ENCODE peak calls at places on chromosomes 16 and 17, in ten cellular contexts. One of them, this sample, is unnamed.

GRCh38 chr17:65601881-65602280 is 40.4 kb upstream of the AXIN2 start:
- DNase-seq in NCI-H460: no peak
- DNase-seq in NCI-H69: no peak
- DNase-seq in RPMI7951: no peak
- DNase-seq in ACHN: no peak
- DNase-seq in foreskin melanocyte: no peak
- DNase-seq in H9: no peak
- DNase-seq in hypothalamus: no peak
- DNase-seq in stimulated activated CD8-positive, alpha-beta memory T cell treated with anti-CD3 and anti-CD28 coated beads, Interleukin-15, amount 100 ng/mL, for 4 hours: no peak
- DNase-seq in substantia nigra: no peak
- DNase-seq in this sample: no peak

GRCh38 chr17:72761431-72761830 is 331.1 kb downstream of the SLC39A11 start:
- DNase-seq in RPMI7951: no peak
- DNase-seq in substantia nigra: no peak
- DNase-seq in NCI-H69: no peak
- DNase-seq in ACHN: no peak
- DNase-seq in stimulated activated CD8-positive, alpha-beta memory T cell treated with anti-CD3 and anti-CD28 coated beads, Interleukin-15, amount 100 ng/mL, for 4 hours: no peak
- DNase-seq in NCI-H460: no peak
- DNase-seq in foreskin melanocyte: no peak
- DNase-seq in H9: no peak
- DNase-seq in hypothalamus: no peak
- DNase-seq in this sample: no peak

GRCh38 chr16:82824408-82824807 is 197.6 kb downstream of the CDH13 start:
- DNase-seq in substantia nigra: no peak
- DNase-seq in NCI-H69: peak; percentile 48
- DNase-seq in H9: no peak
- DNase-seq in ACHN: no peak
- DNase-seq in stimulated activated CD8-positive, alpha-beta memory T cell treated with anti-CD3 and anti-CD28 coated beads, Interleukin-15, amount 100 ng/mL, for 4 hours: no peak
- DNase-seq in RPMI7951: peak; percentile 51
- DNase-seq in NCI-H460: no peak
- DNase-seq in hypothalamus: no peak
- DNase-seq in foreskin melanocyte: no peak
- DNase-seq in this sample: no peak

GRCh38 chr17:146546-146945 is 9.2 kb downstream of the SCGB1C2 start:
- DNase-seq in NCI-H69: no peak
- DNase-seq in stimulated activated CD8-positive, alpha-beta memory T cell treated with anti-CD3 and anti-CD28 coated beads, Interleukin-15, amount 100 ng/mL, for 4 hours: no peak
- DNase-seq in RPMI7951: no peak
- DNase-seq in foreskin melanocyte: no peak
- DNase-seq in ACHN: no peak
- DNase-seq in hypothalamus: no peak
- DNase-seq in substantia nigra: no peak
- DNase-seq in NCI-H460: no peak
- DNase-seq in H9: no peak
- DNase-seq in this sample: no peak

GRCh38 chr16:68382296-68382718 is 66.0 kb downstream of the SMPD3 start:
- DNase-seq in RPMI7951: no peak
- DNase-seq in hypothalamus: no peak
- DNase-seq in substantia nigra: no peak
- DNase-seq in NCI-H69: peak; percentile 57
- DNase-seq in H9: peak; percentile 74
- DNase-seq in foreskin melanocyte: no peak
- DNase-seq in stimulated activated CD8-positive, alpha-beta memory T cell treated with anti-CD3 and anti-CD28 coated beads, Interleukin-15, amount 100 ng/mL, for 4 hours: no peak
- DNase-seq in NCI-H460: no peak
- DNase-seq in ACHN: peak; percentile 12
- DNase-seq in this sample: peak; percentile 78

GRCh38 chr17:21252875-21253645 is at the start of gene NATD1:
- DNase-seq in ACHN: peak; percentile 87
- DNase-seq in RPMI7951: peak; percentile 77
- DNase-seq in NCI-H69: peak; percentile 85
- DNase-seq in NCI-H460: peak; percentile 65
- DNase-seq in H9: peak; percentile 93
- DNase-seq in foreskin melanocyte: peak; percentile 68
- DNase-seq in hypothalamus: peak; percentile 81
- DNase-seq in stimulated activated CD8-positive, alpha-beta memory T cell treated with anti-CD3 and anti-CD28 coated beads, Interleukin-15, amount 100 ng/mL, for 4 hours: peak; percentile 56
- DNase-seq in substantia nigra: peak; percentile 74
- DNase-seq in this sample: peak; percentile 73

GRCh38 chr16:28326881-28327610 is 34.7 kb downstream of the SBK1 start:
- DNase-seq in NCI-H69: peak; percentile 56
- DNase-seq in RPMI7951: peak; percentile 47
- DNase-seq in foreskin melanocyte: no peak
- DNase-seq in hypothalamus: peak; percentile 12
- DNase-seq in stimulated activated CD8-positive, alpha-beta memory T cell treated with anti-CD3 and anti-CD28 coated beads, Interleukin-15, amount 100 ng/mL, for 4 hours: peak; percentile 42
- DNase-seq in NCI-H460: peak; percentile 35
- DNase-seq in ACHN: peak; percentile 63
- DNase-seq in H9: peak; percentile 77
- DNase-seq in substantia nigra: peak; percentile 26
- DNase-seq in this sample: peak; percentile 88

GRCh38 chr16:19431636-19432340 is 14.1 kb downstream of the TMC5 start:
- DNase-seq in H9: no peak
- DNase-seq in stimulated activated CD8-positive, alpha-beta memory T cell treated with anti-CD3 and anti-CD28 coated beads, Interleukin-15, amount 100 ng/mL, for 4 hours: no peak
- DNase-seq in foreskin melanocyte: no peak
- DNase-seq in substantia nigra: no peak
- DNase-seq in NCI-H69: no peak
- DNase-seq in hypothalamus: no peak
- DNase-seq in RPMI7951: no peak
- DNase-seq in ACHN: no peak
- DNase-seq in NCI-H460: no peak
- DNase-seq in this sample: no peak

GRCh38 chr17:35019386-35020179 is 39.3 kb downstream of the LIG3 start:
- DNase-seq in hypothalamus: no peak
- DNase-seq in stimulated activated CD8-positive, alpha-beta memory T cell treated with anti-CD3 and anti-CD28 coated beads, Interleukin-15, amount 100 ng/mL, for 4 hours: no peak
- DNase-seq in NCI-H460: no peak
- DNase-seq in H9: no peak
- DNase-seq in substantia nigra: no peak
- DNase-seq in ACHN: no peak
- DNase-seq in NCI-H69: no peak
- DNase-seq in foreskin melanocyte: no peak
- DNase-seq in RPMI7951: no peak
- DNase-seq in this sample: no peak

GRCh38 chr17:68514809-68515208 is 2.6 kb downstream of the PRKAR1A start:
- DNase-seq in ACHN: no peak
- DNase-seq in substantia nigra: no peak
- DNase-seq in stimulated activated CD8-positive, alpha-beta memory T cell treated with anti-CD3 and anti-CD28 coated beads, Interleukin-15, amount 100 ng/mL, for 4 hours: no peak
- DNase-seq in NCI-H69: no peak
- DNase-seq in hypothalamus: no peak
- DNase-seq in RPMI7951: peak; percentile 47
- DNase-seq in foreskin melanocyte: peak; percentile 40
- DNase-seq in NCI-H460: peak; percentile 84
- DNase-seq in H9: no peak
- DNase-seq in this sample: no peak

GRCh38 chr17:42333053-42333452 is 44.8 kb downstream of the STAT5A start:
- DNase-seq in H9: no peak
- DNase-seq in NCI-H460: no peak
- DNase-seq in RPMI7951: no peak
- DNase-seq in substantia nigra: no peak
- DNase-seq in NCI-H69: no peak
- DNase-seq in stimulated activated CD8-positive, alpha-beta memory T cell treated with anti-CD3 and anti-CD28 coated beads, Interleukin-15, amount 100 ng/mL, for 4 hours: no peak
- DNase-seq in foreskin melanocyte: no peak
- DNase-seq in ACHN: no peak
- DNase-seq in hypothalamus: no peak
- DNase-seq in this sample: no peak

GRCh38 chr16:58563235-58563634 is 47.9 kb downstream of the SETD6 start:
- DNase-seq in hypothalamus: no peak
- DNase-seq in foreskin melanocyte: peak; percentile 11
- DNase-seq in H9: no peak
- DNase-seq in ACHN: peak; percentile 44
- DNase-seq in RPMI7951: peak; percentile 60
- DNase-seq in substantia nigra: no peak
- DNase-seq in NCI-H69: no peak
- DNase-seq in stimulated activated CD8-positive, alpha-beta memory T cell treated with anti-CD3 and anti-CD28 coated beads, Interleukin-15, amount 100 ng/mL, for 4 hours: no peak
- DNase-seq in NCI-H460: no peak
- DNase-seq in this sample: no peak

GRCh38 chr17:49935526-49936210 is 33.3 kb upstream of the DLX4 start:
- DNase-seq in NCI-H460: no peak
- DNase-seq in stimulated activated CD8-positive, alpha-beta memory T cell treated with anti-CD3 and anti-CD28 coated beads, Interleukin-15, amount 100 ng/mL, for 4 hours: no peak
- DNase-seq in RPMI7951: no peak
- DNase-seq in ACHN: no peak
- DNase-seq in NCI-H69: peak; percentile 98
- DNase-seq in substantia nigra: no peak
- DNase-seq in foreskin melanocyte: no peak
- DNase-seq in hypothalamus: no peak
- DNase-seq in H9: no peak
- DNase-seq in this sample: no peak

GRCh38 chr16:69563605-69564580 is 1.9 kb upstream of the NFAT5 start:
- DNase-seq in substantia nigra: no peak
- DNase-seq in stimulated activated CD8-positive, alpha-beta memory T cell treated with anti-CD3 and anti-CD28 coated beads, Interleukin-15, amount 100 ng/mL, for 4 hours: peak; percentile 62
- DNase-seq in H9: no peak
- DNase-seq in NCI-H69: no peak
- DNase-seq in RPMI7951: peak; percentile 41
- DNase-seq in foreskin melanocyte: no peak
- DNase-seq in NCI-H460: no peak
- DNase-seq in ACHN: peak; percentile 32
- DNase-seq in hypothalamus: no peak
- DNase-seq in this sample: peak; percentile 51

GRCh38 chr17:76271669-76272540 is 6.8 kb downstream of the UBALD2 start:
- DNase-seq in hypothalamus: no peak
- DNase-seq in substantia nigra: no peak
- DNase-seq in NCI-H460: no peak
- DNase-seq in RPMI7951: no peak
- DNase-seq in foreskin melanocyte: no peak
- DNase-seq in NCI-H69: no peak
- DNase-seq in H9: peak; percentile 79
- DNase-seq in ACHN: no peak
- DNase-seq in stimulated activated CD8-positive, alpha-beta memory T cell treated with anti-CD3 and anti-CD28 coated beads, Interleukin-15, amount 100 ng/mL, for 4 hours: peak; percentile 84
- DNase-seq in this sample: no peak

GRCh38 chr16:75471723-75472634 is 7.5 kb upstream of the TMEM170A start:
- DNase-seq in NCI-H69: peak; percentile 63
- DNase-seq in substantia nigra: peak; percentile 45
- DNase-seq in hypothalamus: peak; percentile 24
- DNase-seq in NCI-H460: peak; percentile 47
- DNase-seq in ACHN: peak; percentile 75
- DNase-seq in RPMI7951: peak; percentile 62
- DNase-seq in foreskin melanocyte: peak; percentile 55
- DNase-seq in H9: peak; percentile 62
- DNase-seq in stimulated activated CD8-positive, alpha-beta memory T cell treated with anti-CD3 and anti-CD28 coated beads, Interleukin-15, amount 100 ng/mL, for 4 hours: peak; percentile 10
- DNase-seq in this sample: no peak

GRCh38 chr16:27722892-27723450 is 173.0 kb downstream of the KATNIP start:
- DNase-seq in RPMI7951: no peak
- DNase-seq in foreskin melanocyte: no peak
- DNase-seq in stimulated activated CD8-positive, alpha-beta memory T cell treated with anti-CD3 and anti-CD28 coated beads, Interleukin-15, amount 100 ng/mL, for 4 hours: no peak
- DNase-seq in substantia nigra: no peak
- DNase-seq in H9: no peak
- DNase-seq in NCI-H69: no peak
- DNase-seq in hypothalamus: no peak
- DNase-seq in ACHN: no peak
- DNase-seq in NCI-H460: no peak
- DNase-seq in this sample: no peak

GRCh38 chr16:68737046-68737729 is at the start of gene CDH1:
- DNase-seq in stimulated activated CD8-positive, alpha-beta memory T cell treated with anti-CD3 and anti-CD28 coated beads, Interleukin-15, amount 100 ng/mL, for 4 hours: no peak
- DNase-seq in H9: peak; percentile 98
- DNase-seq in substantia nigra: no peak
- DNase-seq in NCI-H460: no peak
- DNase-seq in ACHN: peak; percentile 15
- DNase-seq in RPMI7951: no peak
- DNase-seq in hypothalamus: no peak
- DNase-seq in foreskin melanocyte: no peak
- DNase-seq in NCI-H69: peak; percentile 87
- DNase-seq in this sample: peak; percentile 97

GRCh38 chr16:27232061-27232841 is 28.9 kb downstream of the KDM8 start:
- DNase-seq in H9: no peak
- DNase-seq in stimulated activated CD8-positive, alpha-beta memory T cell treated with anti-CD3 and anti-CD28 coated beads, Interleukin-15, amount 100 ng/mL, for 4 hours: no peak
- DNase-seq in foreskin melanocyte: no peak
- DNase-seq in substantia nigra: no peak
- DNase-seq in hypothalamus: no peak
- DNase-seq in NCI-H460: no peak
- DNase-seq in RPMI7951: no peak
- DNase-seq in ACHN: no peak
- DNase-seq in NCI-H69: no peak
- DNase-seq in this sample: no peak

GRCh38 chr16:1929105-1929504 is 10.9 kb upstream of the HS3ST6 start:
- DNase-seq in H9: no peak
- DNase-seq in hypothalamus: no peak
- DNase-seq in ACHN: peak; percentile 72
- DNase-seq in substantia nigra: no peak
- DNase-seq in stimulated activated CD8-positive, alpha-beta memory T cell treated with anti-CD3 and anti-CD28 coated beads, Interleukin-15, amount 100 ng/mL, for 4 hours: no peak
- DNase-seq in NCI-H460: no peak
- DNase-seq in foreskin melanocyte: no peak
- DNase-seq in RPMI7951: peak; percentile 28
- DNase-seq in NCI-H69: peak; percentile 61
- DNase-seq in this sample: no peak

GRCh38 chr16:77450790-77451487 is 16.1 kb upstream of the ADAMTS18 start:
- DNase-seq in hypothalamus: no peak
- DNase-seq in RPMI7951: no peak
- DNase-seq in substantia nigra: no peak
- DNase-seq in ACHN: no peak
- DNase-seq in stimulated activated CD8-positive, alpha-beta memory T cell treated with anti-CD3 and anti-CD28 coated beads, Interleukin-15, amount 100 ng/mL, for 4 hours: no peak
- DNase-seq in NCI-H69: peak; percentile 94
- DNase-seq in NCI-H460: no peak
- DNase-seq in foreskin melanocyte: no peak
- DNase-seq in H9: no peak
- DNase-seq in this sample: no peak

GRCh38 chr16:67579686-67580085 is 17.4 kb downstream of the CTCF start:
- DNase-seq in NCI-H460: no peak
- DNase-seq in NCI-H69: no peak
- DNase-seq in hypothalamus: no peak
- DNase-seq in foreskin melanocyte: peak; percentile 57
- DNase-seq in H9: no peak
- DNase-seq in RPMI7951: no peak
- DNase-seq in ACHN: no peak
- DNase-seq in substantia nigra: no peak
- DNase-seq in stimulated activated CD8-positive, alpha-beta memory T cell treated with anti-CD3 and anti-CD28 coated beads, Interleukin-15, amount 100 ng/mL, for 4 hours: no peak
- DNase-seq in this sample: no peak

GRCh38 chr17:58969156-58969555 is 137.5 kb downstream of the TRIM37 start:
- DNase-seq in ACHN: no peak
- DNase-seq in RPMI7951: no peak
- DNase-seq in foreskin melanocyte: peak; percentile 23
- DNase-seq in NCI-H460: no peak
- DNase-seq in substantia nigra: no peak
- DNase-seq in NCI-H69: peak; percentile 80
- DNase-seq in hypothalamus: no peak
- DNase-seq in H9: no peak
- DNase-seq in stimulated activated CD8-positive, alpha-beta memory T cell treated with anti-CD3 and anti-CD28 coated beads, Interleukin-15, amount 100 ng/mL, for 4 hours: no peak
- DNase-seq in this sample: no peak

GRCh38 chr17:48915459-48916282 is 7.5 kb downstream of the UBE2Z start:
- DNase-seq in RPMI7951: peak; percentile 77
- DNase-seq in hypothalamus: no peak
- DNase-seq in NCI-H460: no peak
- DNase-seq in NCI-H69: peak; percentile 21
- DNase-seq in stimulated activated CD8-positive, alpha-beta memory T cell treated with anti-CD3 and anti-CD28 coated beads, Interleukin-15, amount 100 ng/mL, for 4 hours: peak; percentile 8
- DNase-seq in ACHN: peak; percentile 87
- DNase-seq in foreskin melanocyte: peak; percentile 49
- DNase-seq in substantia nigra: no peak
- DNase-seq in H9: no peak
- DNase-seq in this sample: no peak

GRCh38 chr16:89323120-89323960 is 105.8 kb downstream of the ZNF778 start:
- DNase-seq in substantia nigra: no peak
- DNase-seq in ACHN: no peak
- DNase-seq in foreskin melanocyte: peak; percentile 35
- DNase-seq in hypothalamus: no peak
- DNase-seq in RPMI7951: no peak
- DNase-seq in NCI-H460: no peak
- DNase-seq in stimulated activated CD8-positive, alpha-beta memory T cell treated with anti-CD3 and anti-CD28 coated beads, Interleukin-15, amount 100 ng/mL, for 4 hours: no peak
- DNase-seq in H9: no peak
- DNase-seq in NCI-H69: no peak
- DNase-seq in this sample: no peak

GRCh38 chr17:62687997-62688396 is 60.5 kb downstream of the MRC2 start:
- DNase-seq in foreskin melanocyte: no peak
- DNase-seq in hypothalamus: no peak
- DNase-seq in stimulated activated CD8-positive, alpha-beta memory T cell treated with anti-CD3 and anti-CD28 coated beads, Interleukin-15, amount 100 ng/mL, for 4 hours: no peak
- DNase-seq in NCI-H69: peak; percentile 37
- DNase-seq in NCI-H460: no peak
- DNase-seq in H9: no peak
- DNase-seq in ACHN: no peak
- DNase-seq in RPMI7951: no peak
- DNase-seq in substantia nigra: no peak
- DNase-seq in this sample: no peak

GRCh38 chr16:19173059-19173458 is 5.0 kb downstream of the SYT17 start:
- DNase-seq in RPMI7951: no peak
- DNase-seq in H9: no peak
- DNase-seq in foreskin melanocyte: no peak
- DNase-seq in NCI-H460: no peak
- DNase-seq in substantia nigra: no peak
- DNase-seq in stimulated activated CD8-positive, alpha-beta memory T cell treated with anti-CD3 and anti-CD28 coated beads, Interleukin-15, amount 100 ng/mL, for 4 hours: no peak
- DNase-seq in hypothalamus: no peak
- DNase-seq in ACHN: no peak
- DNase-seq in NCI-H69: no peak
- DNase-seq in this sample: no peak

GRCh38 chr17:67359960-67360817 is 6.2 kb downstream of the PSMD12 start:
- DNase-seq in stimulated activated CD8-positive, alpha-beta memory T cell treated with anti-CD3 and anti-CD28 coated beads, Interleukin-15, amount 100 ng/mL, for 4 hours: no peak
- DNase-seq in RPMI7951: no peak
- DNase-seq in NCI-H460: no peak
- DNase-seq in NCI-H69: peak; percentile 21
- DNase-seq in H9: no peak
- DNase-seq in hypothalamus: no peak
- DNase-seq in foreskin melanocyte: no peak
- DNase-seq in substantia nigra: no peak
- DNase-seq in ACHN: peak; percentile 36
- DNase-seq in this sample: no peak